ENCODE peak calls at places on chromosomes 6 and 20, in eight cellular contexts. O is thoracic aorta; Z is COR-L47; T is activated CD4-positive, CD25-positive, alpha-beta regulatory T cell treated with anti-CD3 and anti-CD28 coated beads, Interleukin-2, amount 50 U/mL, for 72 hours; L is neuronal stem cell; B is dorsolateral prefrontal cortex; G is T-helper 1 cell; U is neural crest cell. J is an unnamed sample.

GRCh38 chr20:46937827-46938226 is 43.2 kb downstream of the EYA2 start:
- DNase-seq in B (no peak), G (no peak), T (no peak), L (no peak), O (no peak), U (no peak), Z (no peak), J (no peak)

GRCh38 chr20:32110173-32110704 is 725 bp downstream of the TM9SF4 start:
- DNase-seq in L (no peak), T (no peak), G (no peak), Z (no peak), O (no peak), U (no peak), B (no peak), J (no peak)

GRCh38 chr6:46734867-46735719 is at the start of gene PLA2G7:
- DNase-seq in G (no peak), U (peak; percentile 38), Z (peak; percentile 22), T (no peak), O (no peak), L (peak; percentile 60), B (peak; percentile 61), J (peak; percentile 82)

GRCh38 chr6:37354526-37355384 is 972 bp downstream of the RNF8 start:
- DNase-seq in U (no peak), G (no peak), O (no peak), T (peak; percentile 37), Z (no peak), B (peak; percentile 49), L (peak; percentile 8), J (peak; percentile 51)

GRCh38 chr6:107560657-107561056 is 70.7 kb downstream of the SOBP start:
- DNase-seq in B (no peak), G (no peak), Z (no peak), T (no peak), O (no peak), L (no peak), U (no peak), J (peak; percentile 62)

GRCh38 chr6:41408576-41408975 is 73.2 kb downstream of the NCR2 start:
- DNase-seq in T (no peak), O (no peak), L (no peak), G (no peak), B (no peak), Z (no peak), U (no peak), J (no peak)

GRCh38 chr6:107999341-107999740 is 41.3 kb upstream of the SEC63 start:
- DNase-seq in L (no peak), O (no peak), B (no peak), Z (no peak), T (no peak), G (no peak), U (no peak), J (no peak)

GRCh38 chr20:4817230-4817671 is 95.5 kb downstream of the PRND start:
- DNase-seq in O (no peak), T (no peak), Z (no peak), B (no peak), U (no peak), L (no peak), G (no peak), J (no peak)

GRCh38 chr6:6366778-6367177 is 46.3 kb upstream of the F13A1 start:
- DNase-seq in G (no peak), T (no peak), U (no peak), B (no peak), L (no peak), O (no peak), Z (no peak), J (peak; percentile 75)

GRCh38 chr6:26301638-26302037 is 63.4 kb upstream of the BTN3A2 start:
- DNase-seq in U (no peak), L (no peak), G (no peak), T (no peak), O (no peak), B (no peak), Z (no peak), J (no peak)

GRCh38 chr6:80553071-80553740 is 446.7 kb downstream of the BCKDHB start:
- DNase-seq in U (no peak), G (no peak), O (no peak), Z (no peak), L (peak; percentile 32), T (no peak), B (no peak), J (peak; percentile 19)

GRCh38 chr20:24502184-24502583 is 32.8 kb downstream of the SYNDIG1 start:
- DNase-seq in G (no peak), B (peak; percentile 95), O (no peak), U (no peak), L (no peak), Z (no peak), T (no peak), J (peak; percentile 54)

GRCh38 chr6:5214570-5215052 is 46.1 kb downstream of the LYRM4 start:
- DNase-seq in B (peak; percentile 58), O (no peak), U (peak; percentile 44), T (peak; percentile 34), Z (no peak), G (no peak), L (peak; percentile 43), J (peak; percentile 91)

J was measured in left kidney.